ENCODE peak calls at places on chromosome 11, in ten cellular contexts. One of them, this sample, is unnamed.

GRCh38 chr11:46120711-46121327 is 435 bp downstream of the PHF21A start:
- DNase-seq in foreskin fibroblast: peak
- DNase-seq in gastrocnemius medialis: peak
- DNase-seq in brain microvascular endothelial cell: peak
- DNase-seq in right cardiac atrium: peak
- DNase-seq in myocyte: peak
- DNase-seq in ACHN: peak
- DNase-seq in progenitor cell of endocrine pancreas: no peak
- DNase-seq in PC-3: no peak
- DNase-seq in GM12865: peak
- DNase-seq in this sample: no peak

GRCh38 chr11:119450590-119450989 is 27.6 kb upstream of the THY1 start:
- DNase-seq in foreskin fibroblast: no peak
- DNase-seq in gastrocnemius medialis: no peak
- DNase-seq in brain microvascular endothelial cell: no peak
- DNase-seq in right cardiac atrium: no peak
- DNase-seq in myocyte: no peak
- DNase-seq in ACHN: no peak
- DNase-seq in progenitor cell of endocrine pancreas: no peak
- DNase-seq in PC-3: no peak
- DNase-seq in GM12865: no peak
- DNase-seq in this sample: no peak

GRCh38 chr11:116193321-116194114 is 579.3 kb downstream of the BUD13 start:
- DNase-seq in foreskin fibroblast: peak
- DNase-seq in gastrocnemius medialis: no peak
- DNase-seq in brain microvascular endothelial cell: peak
- DNase-seq in right cardiac atrium: peak
- DNase-seq in myocyte: peak
- DNase-seq in ACHN: peak
- DNase-seq in progenitor cell of endocrine pancreas: peak
- DNase-seq in PC-3: peak
- DNase-seq in GM12865: no peak
- DNase-seq in this sample: no peak

GRCh38 chr11:85784907-85785306 is 26.0 kb downstream of the SYTL2 start:
- DNase-seq in foreskin fibroblast: no peak
- DNase-seq in gastrocnemius medialis: no peak
- DNase-seq in brain microvascular endothelial cell: no peak
- DNase-seq in right cardiac atrium: no peak
- DNase-seq in myocyte: no peak
- DNase-seq in ACHN: no peak
- DNase-seq in progenitor cell of endocrine pancreas: no peak
- DNase-seq in PC-3: no peak
- DNase-seq in GM12865: no peak
- DNase-seq in this sample: no peak

GRCh38 chr11:68330700-68331337 is 18.4 kb downstream of the LRP5 start:
- DNase-seq in foreskin fibroblast: no peak
- DNase-seq in gastrocnemius medialis: no peak
- DNase-seq in brain microvascular endothelial cell: no peak
- DNase-seq in right cardiac atrium: no peak
- DNase-seq in myocyte: no peak
- DNase-seq in ACHN: no peak
- DNase-seq in progenitor cell of endocrine pancreas: no peak
- DNase-seq in PC-3: no peak
- DNase-seq in GM12865: no peak
- DNase-seq in this sample: no peak

GRCh38 chr11:64093233-64094039 is 57.7 kb downstream of the FLRT1 start:
- DNase-seq in foreskin fibroblast: no peak
- DNase-seq in gastrocnemius medialis: no peak
- DNase-seq in brain microvascular endothelial cell: no peak
- DNase-seq in right cardiac atrium: no peak
- DNase-seq in myocyte: no peak
- DNase-seq in ACHN: no peak
- DNase-seq in progenitor cell of endocrine pancreas: no peak
- DNase-seq in PC-3: peak
- DNase-seq in GM12865: no peak
- DNase-seq in this sample: no peak

GRCh38 chr11:119663279-119663678 is 65.7 kb downstream of the NECTIN1 start:
- DNase-seq in foreskin fibroblast: no peak
- DNase-seq in gastrocnemius medialis: no peak
- DNase-seq in brain microvascular endothelial cell: no peak
- DNase-seq in right cardiac atrium: no peak
- DNase-seq in myocyte: no peak
- DNase-seq in ACHN: no peak
- DNase-seq in progenitor cell of endocrine pancreas: no peak
- DNase-seq in PC-3: no peak
- DNase-seq in GM12865: no peak
- DNase-seq in this sample: no peak

GRCh38 chr11:39786281-39786680 is 1673.2 kb downstream of the LRRC4C start:
- DNase-seq in foreskin fibroblast: no peak
- DNase-seq in gastrocnemius medialis: no peak
- DNase-seq in brain microvascular endothelial cell: no peak
- DNase-seq in right cardiac atrium: no peak
- DNase-seq in myocyte: no peak
- DNase-seq in ACHN: no peak
- DNase-seq in progenitor cell of endocrine pancreas: no peak
- DNase-seq in PC-3: no peak
- DNase-seq in GM12865: no peak
- DNase-seq in this sample: no peak